ENCODE peak calls at places on chromosomes 2 and 18, in six cellular contexts. J is HS-5; B is stimulated activated CD8-positive, alpha-beta memory T cell treated with anti-CD3 and anti-CD28 coated beads, Interleukin-15, amount 100 ng/mL, for 1 hour; R is fibroblast of the conjunctiva; L is GM10248; D is endothelial cell of umbilical vein. A is an unnamed sample.

GRCh38 chr2:54114936-54115283 is 505 bp upstream of the ACYP2 start:
- DNase-seq in J (no peak), B (no peak), R (no peak), L (no peak), D (no peak), A (no peak)

GRCh38 chr18:54239091-54239490 is 14.6 kb upstream of the MBD2 start:
- DNase-seq in J (no peak), B (no peak), R (no peak), L (no peak), D (no peak), A (no peak)

GRCh38 chr2:109292377-109292776 is 163.4 kb downstream of the SH3RF3 start:
- DNase-seq in J (no peak), B (no peak), R (no peak), L (no peak), D (no peak), A (no peak)

GRCh38 chr2:185222311-185222710 is 516.3 kb upstream of the FSIP2 start:
- DNase-seq in J (no peak), B (no peak), R (no peak), L (no peak), D (no peak), A (no peak)

GRCh38 chr2:30865892-30866681 is 58.8 kb upstream of the CAPN13 start:
- DNase-seq in J (no peak), B (no peak), R (no peak), L (no peak), D (no peak), A (no peak)

GRCh38 chr2:152409691-152410597 is 75.0 kb downstream of the FMNL2 start:
- DNase-seq in J (no peak), B (no peak), R (no peak), L (no peak), D (no peak), A (no peak)

GRCh38 chr2:144524190-144524957 is 4.5 kb upstream of the ZEB2 start:
- DNase-seq in J (no peak), B (no peak), R (no peak), L (no peak), D (no peak), A (no peak)

GRCh38 chr2:119439574-119440500 is 8.2 kb downstream of the TMEM37 start:
- DNase-seq in J (no peak), B (no peak), R (no peak), L (no peak), D (no peak), A (no peak)

GRCh38 chr2:30230479-30230854 is 867 bp upstream of the LBH start:
- DNase-seq in J (no peak), B (no peak), R (no peak), L (no peak), D (peak; percentile 18), A (no peak)

GRCh38 chr2:96099861-96100798 is 16.2 kb downstream of the ADRA2B start:
- DNase-seq in J (no peak), B (no peak), R (no peak), L (no peak), D (peak; percentile 26), A (no peak)

GRCh38 chr2:141694180-141694579 is 436.6 kb downstream of the LRP1B start:
- DNase-seq in J (no peak), B (no peak), R (no peak), L (no peak), D (no peak), A (no peak)

A was measured in HCT116.